ENCODE peak calls at places on chromosomes 1 and 21, in seven cellular contexts. L is GM03348, R is RWPE1, H is RKO, S is A673, Y is AG08395, C is NCI-H1417. X is an unnamed sample.

GRCh38 chr1:2833454-2834145 is 32.1 kb upstream of the TTC34 start:
- DNase-seq in H (no peak), L (no peak), Y (no peak), R (no peak), C (no peak), S (no peak), X (no peak)

GRCh38 chr1:103788377-103788776 is 38.7 kb downstream of the AMY1C start:
- DNase-seq in R (no peak), S (peak; percentile 37), H (peak; percentile 47), L (peak; percentile 16), C (peak; percentile 55), Y (no peak), X (peak; percentile 6)

GRCh38 chr1:8562881-8563865 is 245.3 kb downstream of the SLC45A1 start:
- DNase-seq in C (no peak), S (no peak), L (peak; percentile 63), H (no peak), Y (peak; percentile 41), R (no peak), X (peak; percentile 19)

GRCh38 chr1:235597867-235598553 is 51.6 kb downstream of the GNG4 start:
- DNase-seq in C (no peak), R (peak; percentile 36), S (peak; percentile 52), L (peak; percentile 72), H (peak; percentile 86), Y (peak; percentile 56), X (peak; percentile 65)

GRCh38 chr21:36820176-36821031 is 121.5 kb downstream of the SIM2 start:
- DNase-seq in L (no peak), H (no peak), C (peak; percentile 40), S (peak; percentile 68), R (no peak), Y (no peak), X (no peak)

GRCh38 chr1:164659621-164660414 is 100.8 kb downstream of the PBX1 start:
- DNase-seq in R (peak; percentile 26), Y (no peak), C (peak; percentile 38), L (no peak), S (no peak), H (no peak), X (no peak)

GRCh38 chr1:26351591-26352337 is 2.2 kb downstream of the CRYBG2 start:
- DNase-seq in L (no peak), H (peak; percentile 43), Y (no peak), R (peak; percentile 79), S (no peak), C (no peak), X (peak; percentile 83)

GRCh38 chr1:167974698-167975097 is 37.8 kb upstream of the MPC2 start:
- DNase-seq in C (no peak), L (no peak), R (no peak), H (no peak), S (no peak), Y (no peak), X (no peak)

GRCh38 chr1:171596705-171597104 is 25.3 kb upstream of the MYOCOS start:
- DNase-seq in L (no peak), C (no peak), S (no peak), R (no peak), H (no peak), Y (no peak), X (no peak)

GRCh38 chr1:50417487-50417886 is 5.8 kb downstream of the DMRTA2 start:
- DNase-seq in R (no peak), Y (no peak), C (no peak), H (no peak), S (no peak), L (no peak), X (no peak)

GRCh38 chr1:164765557-164765956 is 206.6 kb downstream of the PBX1 start:
- DNase-seq in C (peak; percentile 10), L (peak; percentile 74), R (peak; percentile 31), H (peak; percentile 51), Y (peak; percentile 88), S (no peak), X (peak; percentile 91)

GRCh38 chr1:44423706-44424546 is 18.9 kb downstream of the RNF220 start:
- DNase-seq in R (peak; percentile 74), S (peak; percentile 45), C (no peak), Y (peak; percentile 72), H (no peak), L (peak; percentile 48), X (peak; percentile 61)

GRCh38 chr1:224340711-224341384 is 10.9 kb upstream of the NVL start:
- DNase-seq in H (no peak), L (no peak), C (peak; percentile 13), S (peak; percentile 19), Y (no peak), R (no peak), X (no peak)

GRCh38 chr1:21335750-21336168 is 45.5 kb upstream of the ECE1 start:
- DNase-seq in C (peak; percentile 80), R (peak; percentile 45), S (peak; percentile 73), L (no peak), H (no peak), Y (no peak), X (no peak)

GRCh38 chr1:67831850-67832513 is 1.3 kb downstream of the GNG12 start:
- DNase-seq in L (peak; percentile 79), C (peak; percentile 86), H (peak; percentile 88), Y (peak; percentile 68), S (peak; percentile 98), R (peak; percentile 75), X (peak; percentile 77)

GRCh38 chr1:153616885-153617428 is 832 bp upstream of the S100A14 start:
- DNase-seq in L (no peak), C (no peak), H (no peak), Y (no peak), S (no peak), R (no peak), X (no peak)